ENCODE peak calls at places on chromosomes 6 and 20, in nine cellular contexts. V, N, I, B, Y, E, J, X and L are unnamed samples.

GRCh38 chr6:143652840-143653239 is 24.9 kb upstream of the PHACTR2 start:
- DNase-seq in E (no peak), N (no peak), I (no peak), Y (no peak), X (no peak), B (no peak), J (peak), V (no peak), L (peak)

GRCh38 chr6:24838994-24839393 is 40.3 kb upstream of the ARMH2 start:
- DNase-seq in V (peak), I (no peak), Y (no peak), X (no peak), E (no peak), B (peak), N (no peak), J (no peak), L (no peak)

GRCh38 chr6:158283304-158284005 is 28.8 kb upstream of the TULP4 start:
- DNase-seq in B (peak), I (peak), E (no peak), V (peak), X (no peak), Y (no peak), J (no peak), N (no peak), L (no peak)

GRCh38 chr6:127458817-127459216 is 372 bp downstream of the KIAA0408 start:
- DNase-seq in E (no peak), V (no peak), N (no peak), B (no peak), Y (peak), X (no peak), I (peak), J (no peak), L (no peak)

GRCh38 chr6:146287691-146288369 is 255.8 kb upstream of the RAB32 start:
- DNase-seq in B (no peak), V (no peak), J (no peak), I (peak), E (no peak), N (no peak), X (no peak), Y (no peak), L (no peak)

GRCh38 chr6:11912420-11912819 is 99.7 kb upstream of the HIVEP1 start:
- DNase-seq in X (no peak), Y (no peak), J (no peak), E (no peak), B (no peak), V (no peak), I (no peak), N (no peak), L (no peak)

GRCh38 chr6:129683606-129684322 is 26.2 kb downstream of the ARHGAP18 start:
- DNase-seq in J (peak), Y (peak), N (peak), X (peak), E (peak), B (peak), V (peak), I (peak), L (no peak)

GRCh38 chr6:6788394-6789020 is 200.0 kb downstream of the LY86 start:
- DNase-seq in Y (no peak), E (no peak), B (peak), X (no peak), V (peak), I (no peak), N (peak), J (no peak), L (no peak)

GRCh38 chr6:11616200-11616611 is 78.7 kb downstream of the TMEM170B start:
- DNase-seq in I (peak), E (no peak), J (no peak), N (no peak), Y (no peak), B (no peak), V (no peak), X (no peak), L (no peak)

DNA sequence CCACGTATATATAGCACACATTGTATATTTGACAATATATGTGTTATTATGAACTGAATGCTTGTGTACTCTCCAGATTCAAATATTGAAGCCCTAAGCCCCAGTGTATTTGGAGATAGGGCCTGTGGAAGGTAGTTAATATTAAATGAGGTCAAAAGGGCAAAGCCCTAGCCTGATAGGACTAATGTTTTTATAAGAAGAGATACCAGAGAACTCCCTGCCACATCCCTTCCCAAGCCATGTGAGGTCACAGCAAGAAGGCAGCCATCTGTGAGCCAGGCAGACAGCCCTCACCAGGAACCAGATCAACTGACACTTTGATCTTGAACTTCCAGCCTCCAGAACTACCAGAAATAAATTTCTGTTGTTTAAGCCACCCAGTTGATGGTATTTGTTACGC is 36.4 kb upstream of the FBXL4 start:
- DNase-seq in B (no peak), E (no peak), N (no peak), V (no peak), J (no peak), I (no peak), X (no peak), Y (no peak), L (no peak)
- TF ChIP-seq CTCF in B (no peak), E (no peak), N (no peak), V (no peak), J (no peak), I (no peak), X (no peak), Y (no peak), L (no peak)

GRCh38 chr6:132401120-132401940 is at the start of gene MOXD1:
- DNase-seq in J (no peak), V (peak), N (peak), Y (no peak), I (no peak), E (no peak), X (peak), B (no peak), L (no peak)
- H3K4me3 ChIP-seq in J (peak), V (peak), N (peak), Y (peak), I (peak), E (peak), X (peak), B (peak), L (peak)

GRCh38 chr6:15475261-15475660 is 187.6 kb downstream of the DTNBP1 start:
- DNase-seq in B (no peak), V (peak), Y (no peak), E (no peak), N (no peak), I (no peak), J (no peak), X (no peak), L (no peak)

GRCh38 chr6:15472626-15473025 is 190.2 kb downstream of the DTNBP1 start:
- DNase-seq in J (no peak), X (no peak), N (no peak), B (no peak), I (no peak), V (no peak), Y (no peak), E (no peak), L (no peak)

GRCh38 chr6:15474196-15474595 is 188.6 kb downstream of the DTNBP1 start:
- DNase-seq in Y (no peak), J (no peak), V (no peak), N (no peak), E (no peak), X (no peak), B (no peak), I (no peak), L (no peak)

GRCh38 chr6:15473174-15473573 is 189.7 kb downstream of the DTNBP1 start:
- DNase-seq in E (no peak), J (no peak), I (no peak), V (no peak), Y (no peak), X (no peak), B (no peak), N (no peak), L (no peak)

DNA sequence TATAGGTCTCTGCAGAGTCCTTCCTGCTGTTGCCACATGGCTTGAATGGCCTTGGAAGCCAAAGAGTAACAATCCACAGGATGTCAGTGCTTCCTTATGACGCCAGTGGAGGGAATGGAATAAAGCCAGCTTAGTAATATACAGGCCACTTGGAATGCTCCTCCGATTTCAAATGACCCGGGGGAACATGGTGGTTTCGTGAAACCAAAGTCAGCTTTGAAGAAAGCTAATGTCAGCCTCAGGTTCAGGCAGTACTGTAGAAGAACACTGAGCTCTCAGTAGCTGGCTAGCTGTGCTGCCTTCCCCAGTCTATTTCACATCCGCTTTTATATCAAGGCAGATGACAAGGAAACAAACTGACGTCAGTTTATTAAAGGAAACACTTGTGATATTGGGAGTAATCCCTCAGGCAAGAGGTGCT is 189.1 kb downstream of the DTNBP1 start:
- DNase-seq in E (no peak), B (no peak), I (peak), Y (no peak), J (no peak), N (no peak), V (no peak), X (no peak), L (no peak)
- H3K27ac ChIP-seq in E (peak), B (no peak), I (peak), Y (no peak), J (peak), N (no peak), V (no peak), X (peak), L (no peak)

GRCh38 chr20:17884318-17885003 is 84.1 kb downstream of the SNX5 start:
- DNase-seq in N (no peak), Y (peak), B (no peak), E (no peak), J (no peak), I (no peak), V (no peak), X (peak), L (no peak)

GRCh38 chr20:17885076-17885475 is 83.5 kb downstream of the SNX5 start:
- DNase-seq in I (no peak), J (no peak), N (no peak), V (no peak), B (no peak), X (no peak), Y (peak), E (no peak), L (no peak)

GRCh38 chr20:17882834-17883591 is 85.6 kb downstream of the SNX5 start:
- DNase-seq in E (no peak), V (no peak), X (no peak), N (no peak), J (no peak), Y (peak), B (no peak), I (no peak), L (no peak)

GRCh38 chr20:17882065-17882833 is 86.3 kb downstream of the SNX5 start:
- DNase-seq in N (no peak), V (no peak), I (no peak), E (no peak), X (no peak), B (no peak), J (no peak), Y (peak), L (peak)

DNA sequence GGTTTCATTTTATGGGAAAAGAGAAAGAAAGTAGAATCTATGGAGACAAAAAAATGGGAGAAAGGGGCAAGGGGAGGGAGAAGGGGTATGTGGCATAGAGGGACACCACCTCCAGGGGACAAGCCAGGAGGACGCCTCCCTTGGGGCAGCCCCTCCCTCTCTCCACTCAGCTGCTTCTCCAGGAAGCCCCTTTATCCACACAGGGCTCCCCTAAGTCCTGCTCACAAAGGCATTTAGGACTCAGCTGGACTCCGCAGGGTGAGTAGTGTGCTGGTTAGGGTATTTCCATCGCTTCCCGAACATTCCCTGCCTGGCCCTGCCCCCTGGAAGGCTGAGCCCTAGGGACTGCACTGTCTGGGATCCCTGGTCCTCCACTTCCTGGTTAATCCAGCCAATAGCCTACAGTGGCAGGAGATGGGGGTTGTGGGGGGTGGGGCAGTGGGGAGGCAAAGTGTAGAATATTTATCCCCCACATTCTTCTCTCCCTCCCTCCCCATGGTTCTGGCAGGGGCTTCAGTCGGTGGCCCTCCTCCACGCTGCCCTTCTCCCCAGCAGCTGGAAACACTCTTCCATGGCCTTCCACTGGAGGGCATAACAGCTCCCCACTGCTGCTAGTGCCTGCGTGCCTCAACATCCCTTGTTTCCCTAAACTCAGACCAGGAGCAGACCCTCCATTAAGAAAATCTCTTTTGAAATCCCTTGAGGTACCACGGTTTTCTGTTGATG is 84.8 kb downstream of the SNX5 start:
- DNase-seq in I (no peak), X (peak), V (no peak), J (no peak), B (no peak), Y (peak), N (no peak), E (no peak), L (no peak)
- TF ChIP-seq CTCF in I (peak), X (no peak), V (no peak), J (no peak), B (no peak), Y (no peak), N (no peak), E (no peak), L (no peak)